ENCODE peak calls at places on chromosome 13, in ten cellular contexts. D is NCI-H748 treated with DMSO at 0.1 percent for 48 hours, J is breast epithelium, I is fibroblast of lung, G is amygdala, W is caudate nucleus, N is ELR, X is AG04449, B is HTR-8/SVneo, Y is progenitor cell of endocrine pancreas. E is an unnamed sample.

GRCh38 chr13:59111711-59112110 is 1052.0 kb downstream of the DIAPH3 start:
- DNase-seq in D (no peak), J (no peak), I (peak; percentile 76), G (no peak), W (no peak), N (peak; percentile 17), X (peak; percentile 63), B (peak; percentile 10), Y (no peak), E (no peak)

GRCh38 chr13:107864543-107865460 is 350.5 kb downstream of the LIG4 start:
- DNase-seq in D (peak; percentile 83), J (no peak), I (peak; percentile 86), G (no peak), W (no peak), N (peak; percentile 44), X (no peak), B (no peak), Y (peak; percentile 37), E (peak; percentile 6)

GRCh38 chr13:28819748-28820098 is 416 bp upstream of the MTUS2 start:
- DNase-seq in D (peak; percentile 49), J (no peak), I (peak; percentile 8), G (peak; percentile 11), W (peak; percentile 30), N (peak; percentile 67), X (no peak), B (no peak), Y (peak; percentile 81), E (no peak)

GRCh38 chr13:24923305-24923640 is 159.3 kb downstream of the RNF17 start:
- DNase-seq in D (peak; percentile 85), J (no peak), I (peak; percentile 85), G (no peak), W (no peak), N (peak; percentile 54), X (peak; percentile 34), B (peak; percentile 9), Y (no peak), E (no peak)

GRCh38 chr13:31096624-31097302 is 64.9 kb downstream of the HSPH1 start:
- DNase-seq in D (peak; percentile 64), J (no peak), I (no peak), G (no peak), W (no peak), N (no peak), X (no peak), B (no peak), Y (no peak), E (no peak)

GRCh38 chr13:51267581-51267980 is 45.4 kb downstream of the FAM124A start:
- DNase-seq in D (no peak), J (no peak), I (no peak), G (no peak), W (no peak), N (no peak), X (no peak), B (no peak), Y (no peak), E (no peak)

GRCh38 chr13:39777527-39778061 is 122.1 kb downstream of the COG6 start:
- DNase-seq in D (no peak), J (no peak), I (peak; percentile 77), G (no peak), W (no peak), N (peak; percentile 97), X (peak; percentile 79), B (peak; percentile 23), Y (no peak), E (peak; percentile 83)

GRCh38 chr13:35164324-35164932 is 222.4 kb downstream of the NBEA start:
- DNase-seq in D (peak; percentile 77), J (no peak), I (peak; percentile 55), G (no peak), W (no peak), N (peak; percentile 65), X (no peak), B (peak; percentile 20), Y (no peak), E (no peak)

GRCh38 chr13:114027046-114027760 is 53.3 kb upstream of the C13orf46 start:
- DNase-seq in D (no peak), J (no peak), I (peak; percentile 62), G (no peak), W (no peak), N (no peak), X (no peak), B (no peak), Y (no peak), E (no peak)

GRCh38 chr13:108155185-108156106 is 59.9 kb downstream of the LIG4 start:
- DNase-seq in D (peak; percentile 58), J (no peak), I (peak; percentile 64), G (no peak), W (peak; percentile 25), N (peak; percentile 35), X (no peak), B (peak; percentile 8), Y (peak; percentile 40), E (peak; percentile 6)

GRCh38 chr13:70623260-70623659 is 515.0 kb upstream of the KLHL1 start:
- DNase-seq in D (peak; percentile 21), J (no peak), I (peak; percentile 39), G (no peak), W (no peak), N (peak; percentile 40), X (no peak), B (no peak), Y (no peak), E (no peak)

GRCh38 chr13:85521586-85521985 is 277.6 kb downstream of the SLITRK6 start:
- DNase-seq in D (peak; percentile 98), J (no peak), I (no peak), G (no peak), W (no peak), N (no peak), X (no peak), B (no peak), Y (no peak), E (no peak)

GRCh38 chr13:64540468-64540867 is 2689.7 kb downstream of the PCDH9 start:
- DNase-seq in D (no peak), J (no peak), I (no peak), G (no peak), W (no peak), N (peak; percentile 28), X (no peak), B (no peak), Y (no peak), E (no peak)

GRCh38 chr13:113917096-113917495 is 53.2 kb upstream of the GAS6 start:
- DNase-seq in D (no peak), J (peak; percentile 17), I (no peak), G (no peak), W (no peak), N (no peak), X (no peak), B (no peak), Y (peak; percentile 7), E (no peak)